ENCODE peak calls at places on chromosome 18, in seven cellular contexts. C is WTC11, J is GM23338, W is epithelial cell of esophagus, E is AG04450, X is suprapubic skin, K is B cell. R is an unnamed sample.
A peak's percentile ranks its signal among the peaks of the same experiment; 100 is the strongest.

GRCh38 chr18:9884090-9884489 is 1.7 kb upstream of the TXNDC2 start:
- DNase-seq in C (no peak), J (no peak), W (no peak), E (no peak), X (no peak), K (no peak), R (no peak)

GRCh38 chr18:7158201-7158600 is 40.6 kb upstream of the LAMA1 start:
- DNase-seq in C (no peak), J (no peak), W (peak; percentile 62), E (peak; percentile 20), X (no peak), K (no peak), R (peak; percentile 33)

GRCh38 chr18:26536032-26536431 is 12.3 kb downstream of the KCTD1 start:
- DNase-seq in C (no peak), J (no peak), W (peak; percentile 64), E (no peak), X (no peak), K (no peak), R (peak; percentile 30)

GRCh38 chr18:59056706-59057492 is 82.8 kb upstream of the SEC11C start:
- DNase-seq in C (peak; percentile 85), J (peak; percentile 92), W (peak; percentile 80), E (peak; percentile 15), X (peak; percentile 76), K (peak; percentile 81), R (peak; percentile 71)

GRCh38 chr18:59681521-59682004 is 15.7 kb downstream of the CCBE1 start:
- DNase-seq in C (no peak), J (no peak), W (no peak), E (no peak), X (no peak), K (no peak), R (no peak)

GRCh38 chr18:64165906-64166305 is 17.0 kb upstream of the LINC00305 start:
- DNase-seq in C (no peak), J (no peak), W (peak; percentile 15), E (no peak), X (no peak), K (no peak), R (peak; percentile 55)

GRCh38 chr18:22032392-22032961 is 136.9 kb upstream of the GATA6 start:
- DNase-seq in C (no peak), J (no peak), W (peak; percentile 98), E (peak; percentile 49), X (no peak), K (no peak), R (peak; percentile 94)

GRCh38 chr18:9000736-9001135 is 101.8 kb upstream of the NDUFV2 start:
- DNase-seq in C (no peak), J (no peak), W (no peak), E (no peak), X (no peak), K (no peak), R (no peak)

GRCh38 chr18:26185267-26185666 is 41.0 kb upstream of the TAF4B start:
- DNase-seq in C (no peak), J (peak; percentile 73), W (peak; percentile 3), E (no peak), X (no peak), K (no peak), R (peak; percentile 25)

GRCh38 chr18:41244751-41245150 is 710.3 kb upstream of the PIK3C3 start:
- DNase-seq in C (no peak), J (no peak), W (no peak), E (no peak), X (no peak), K (no peak), R (no peak)

GRCh38 chr18:48580066-48580465 is 41.2 kb downstream of the CTIF start:
- DNase-seq in C (no peak), J (no peak), W (no peak), E (no peak), X (no peak), K (no peak), R (no peak)

GRCh38 chr18:74006160-74006559 is 141.5 kb downstream of the FBXO15 start:
- DNase-seq in C (no peak), J (no peak), W (no peak), E (no peak), X (no peak), K (no peak), R (no peak)

GRCh38 chr18:79211844-79212243 is 142.7 kb downstream of the ATP9B start:
- DNase-seq in C (no peak), J (no peak), W (peak; percentile 29), E (no peak), X (no peak), K (no peak), R (peak; percentile 5)

GRCh38 chr18:55694291-55694690 is 106.3 kb upstream of the TCF4 start:
- DNase-seq in C (no peak), J (no peak), W (peak; percentile 90), E (no peak), X (no peak), K (no peak), R (peak; percentile 59)

GRCh38 chr18:58528011-58528367 is 100.9 kb downstream of the ALPK2 start:
- DNase-seq in C (no peak), J (no peak), W (no peak), E (no peak), X (no peak), K (no peak), R (no peak)

GRCh38 chr18:12842459-12843380 is 41.3 kb downstream of the PTPN2 start:
- DNase-seq in C (no peak), J (peak; percentile 52), W (no peak), E (no peak), X (no peak), K (no peak), R (no peak)

GRCh38 chr18:45935591-45936335 is 31.4 kb downstream of the EPG5 start:
- DNase-seq in C (no peak), J (no peak), W (no peak), E (peak; percentile 49), X (no peak), K (no peak), R (no peak)

GRCh38 chr18:52764271-52764670 is 424.3 kb downstream of the DCC start:
- DNase-seq in C (no peak), J (no peak), W (no peak), E (no peak), X (no peak), K (no peak), R (peak; percentile 0)

DNA sequence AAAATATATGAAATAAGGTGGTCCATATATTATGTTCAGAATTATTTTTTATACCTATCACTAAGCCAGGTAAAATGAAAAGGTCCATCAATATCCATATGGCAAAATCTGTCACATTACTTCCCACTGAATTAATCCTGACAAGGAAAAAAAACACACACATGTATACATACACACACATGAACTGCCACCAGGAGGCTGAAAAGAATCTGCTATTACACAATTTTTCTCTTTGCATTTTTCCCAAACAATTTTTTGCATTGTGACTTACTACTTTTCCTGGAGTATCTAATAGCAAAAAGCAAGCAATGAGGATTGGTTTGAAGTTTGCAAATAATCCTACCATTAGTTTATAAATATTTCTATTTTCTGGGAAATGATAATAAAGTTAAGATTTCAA is 128.2 kb upstream of the CD226 start:
- DNase-seq in C (no peak), J (no peak), W (no peak), E (no peak), X (no peak), K (no peak), R (no peak)
- TF ChIP-seq CTCF in C (no peak), J (no peak), W (peak; percentile 14), E (peak; percentile 42), X (no peak), K (no peak), R (no peak)

DNA sequence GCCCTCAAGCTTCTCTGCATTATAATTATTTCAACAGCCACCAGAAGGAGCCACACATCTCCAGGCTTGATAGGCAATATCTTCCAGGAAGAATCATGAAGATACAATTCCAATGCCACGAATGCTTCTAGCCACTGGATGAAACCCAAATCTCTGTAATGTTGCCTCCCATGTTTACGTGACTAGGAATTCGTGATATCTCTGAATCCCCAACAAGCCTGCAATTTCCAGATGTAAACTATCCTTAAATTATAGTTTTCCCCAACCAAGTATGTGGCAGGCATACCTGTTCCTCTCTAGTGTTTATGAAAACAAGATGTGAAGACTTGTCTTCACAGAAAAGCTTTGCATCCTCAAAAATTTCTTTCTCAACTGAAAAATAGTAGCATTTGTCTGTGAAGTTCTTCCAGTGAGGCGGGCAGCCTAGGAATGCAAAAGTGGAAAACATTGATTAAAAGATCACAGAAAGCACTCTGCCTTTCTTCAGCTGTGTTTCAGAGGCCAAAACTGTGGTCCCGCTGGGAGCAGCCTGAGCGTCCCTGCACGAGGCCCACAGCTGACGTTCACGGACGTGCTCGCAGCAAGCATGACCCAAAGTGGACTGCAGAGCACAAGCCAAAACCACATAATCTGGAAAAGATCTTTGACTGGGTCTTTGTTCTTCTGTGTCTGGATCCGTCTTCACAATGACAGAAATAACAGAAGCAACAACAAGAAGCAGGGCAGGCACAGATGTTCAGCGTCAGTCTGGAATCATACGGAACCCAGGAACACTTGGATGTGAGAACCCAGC is 65.1 kb upstream of the THOC1 start:
- DNase-seq in C (no peak), J (no peak), W (no peak), E (no peak), X (no peak), K (no peak), R (no peak)
- TF ChIP-seq CTCF in C (no peak), J (no peak), W (no peak), E (no peak), X (no peak), K (no peak), R (no peak)

DNA sequence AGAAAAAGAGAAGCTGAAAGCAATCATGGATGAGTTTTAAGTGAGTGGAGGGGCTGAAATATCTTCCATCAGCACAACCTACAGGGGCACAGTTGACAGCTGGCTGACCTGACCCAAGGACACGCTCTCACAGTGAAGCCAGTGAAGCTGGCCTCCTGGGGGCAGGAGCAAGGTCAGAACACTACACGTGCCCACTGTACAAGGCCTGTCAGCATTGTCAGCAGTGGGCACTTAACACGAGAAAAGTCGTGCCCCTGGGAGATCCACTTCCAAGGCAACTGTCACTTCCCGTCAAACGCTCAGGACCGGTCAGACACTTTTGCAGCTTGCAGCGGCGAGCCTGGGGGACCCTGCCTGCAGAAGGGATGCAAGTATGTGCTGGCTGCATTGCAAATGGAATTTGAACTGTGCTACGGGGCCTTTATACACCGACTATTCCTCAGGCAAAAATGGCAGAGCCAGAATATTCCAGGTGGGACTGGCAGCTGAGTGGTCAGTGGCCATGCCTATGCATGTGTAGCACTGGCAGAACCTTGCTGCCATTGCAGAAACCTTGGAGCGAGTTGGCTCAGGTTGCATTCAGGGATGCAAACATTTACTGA is 176.2 kb downstream of the BCL2 start:
- DNase-seq in C (no peak), J (no peak), W (no peak), E (no peak), X (no peak), K (no peak), R (no peak)
- TF ChIP-seq CTCF in C (no peak), J (no peak), W (no peak), E (no peak), X (no peak), K (no peak), R (no peak)

DNA sequence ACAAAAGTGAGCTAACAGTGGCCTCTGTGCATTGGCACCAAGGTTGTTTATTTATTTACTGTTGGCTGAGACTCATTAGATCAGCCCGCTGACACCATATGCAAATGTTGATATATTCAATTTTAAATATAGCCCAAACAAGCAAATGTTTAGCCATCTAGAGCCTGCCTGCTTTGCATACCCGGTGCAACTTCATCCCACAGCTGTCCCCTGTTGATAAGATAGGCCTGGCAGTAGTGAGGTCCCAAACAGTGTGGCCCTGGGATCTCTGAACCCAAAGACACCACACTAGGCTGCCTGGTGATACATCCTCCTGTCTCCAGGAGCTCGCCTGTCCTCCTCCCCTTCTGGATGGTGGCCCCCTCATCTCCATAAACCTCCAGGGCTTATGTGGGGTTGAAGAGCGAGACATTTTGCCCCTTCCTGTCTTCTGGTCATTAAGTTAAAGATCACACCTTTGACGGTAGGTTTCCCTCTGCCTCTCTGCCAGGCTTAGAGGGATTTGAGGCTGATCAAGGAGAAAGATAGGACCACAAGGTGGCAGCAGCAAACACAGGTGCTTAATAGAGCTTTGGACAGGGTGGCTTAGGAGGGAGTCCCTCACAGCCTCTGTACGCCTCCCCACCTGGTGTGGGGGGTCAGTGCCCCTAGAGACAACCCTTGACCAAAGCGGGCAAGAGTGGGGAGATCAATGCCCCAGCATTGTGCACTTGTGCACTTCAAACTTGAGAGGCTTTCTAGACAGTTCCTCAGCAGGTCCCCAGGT is 23.7 kb upstream of the MYO5B start:
- DNase-seq in C (peak; percentile 32), J (peak; percentile 72), W (peak; percentile 63), E (no peak), X (no peak), K (peak; percentile 67), R (peak; percentile 53)
- TF ChIP-seq CTCF in C (peak; percentile 11), J (peak; percentile 64), W (peak; percentile 70), E (peak; percentile 35), X (no peak), K (peak; percentile 62), R (peak; percentile 53)

R was measured in MCF 10A.